ENCODE peak calls at places on chromosomes 3 and 15, in six cellular contexts. P, R, A, M, E and B are unnamed samples.

GRCh38 chr3:142863010-142863787 is 25.7 kb downstream of the PCOLCE2 start:
- DNase-seq in E (no peak), R (no peak), P (no peak), M (no peak), A (no peak), B (no peak)

GRCh38 chr3:181288145-181288544 is 298.6 kb upstream of the DNAJC19 start:
- DNase-seq in P (no peak), A (no peak), M (no peak), R (no peak), E (no peak), B (no peak)

GRCh38 chr15:90829942-90830440 is 38.4 kb upstream of the FURIN start:
- DNase-seq in E (no peak), P (no peak), M (no peak), R (peak), A (no peak), B (peak)

GRCh38 chr3:105413356-105413887 is 46.7 kb downstream of the ALCAM start:
- DNase-seq in A (no peak), M (no peak), E (no peak), P (no peak), R (no peak), B (no peak)

GRCh38 chr3:50848308-50848707 is 173.6 kb downstream of the DOCK3 start:
- DNase-seq in R (no peak), M (no peak), E (no peak), P (no peak), A (no peak), B (no peak)

GRCh38 chr3:23455775-23456174 is 252.6 kb downstream of the UBE2E2 start:
- DNase-seq in A (no peak), R (no peak), M (no peak), E (no peak), P (no peak), B (no peak)

GRCh38 chr3:67044295-67044694 is 46.2 kb downstream of the KBTBD8 start:
- DNase-seq in M (no peak), R (no peak), P (no peak), E (no peak), A (no peak), B (no peak)

GRCh38 chr3:123816673-123817207 is 67.4 kb downstream of the MYLK start:
- DNase-seq in M (no peak), P (no peak), R (no peak), A (no peak), E (no peak), B (no peak)

GRCh38 chr3:119579366-119580147 is at the start of gene ADPRH:
- DNase-seq in P (peak), A (peak), R (peak), M (peak), E (peak), B (peak)

GRCh38 chr3:41662288-41662687 is 299.6 kb downstream of the ULK4 start:
- DNase-seq in M (no peak), P (no peak), A (no peak), R (no peak), E (no peak), B (no peak)

GRCh38 chr3:33044676-33045075 is 52.3 kb downstream of the GLB1 start:
- DNase-seq in A (no peak), E (no peak), R (no peak), M (no peak), P (no peak), B (no peak)

GRCh38 chr15:39598186-39598850 is 17.4 kb downstream of the THBS1 start:
- DNase-seq in M (no peak), P (no peak), R (no peak), A (no peak), E (no peak), B (no peak)

GRCh38 chr15:52139599-52140462 is 27.3 kb upstream of the BCL2L10 start:
- DNase-seq in P (no peak), M (peak), A (peak), R (peak), E (peak), B (peak)

GRCh38 chr3:54772046-54772445 is 155.8 kb downstream of the LRTM1 start:
- DNase-seq in P (no peak), M (no peak), E (no peak), A (no peak), R (no peak), B (no peak)

GRCh38 chr3:98440283-98440682 is 22.7 kb upstream of the OR5K1 start:
- DNase-seq in R (no peak), E (no peak), A (no peak), P (no peak), M (no peak), B (no peak)

GRCh38 chr3:171142985-171143384 is 116.5 kb upstream of the SLC2A2 start:
- DNase-seq in R (no peak), P (no peak), E (no peak), A (no peak), M (no peak), B (no peak)

GRCh38 chr3:159189994-159190669 is 388.3 kb downstream of the MFSD1 start:
- DNase-seq in E (no peak), M (no peak), P (no peak), A (no peak), R (no peak), B (no peak)

GRCh38 chr3:54968546-54969172 is 40.8 kb upstream of the LRTM1 start:
- DNase-seq in R (no peak), M (no peak), A (no peak), E (no peak), P (no peak), B (no peak)

GRCh38 chr15:28896944-28897343 is 11.2 kb downstream of the APBA2 start:
- DNase-seq in E (no peak), R (no peak), P (no peak), M (no peak), A (no peak), B (no peak)

GRCh38 chr15:89632563-89633430 is 22.5 kb downstream of the KIF7 start:
- DNase-seq in P (no peak), A (no peak), R (no peak), E (no peak), M (no peak), B (no peak)

GRCh38 chr15:70892002-70892911 is at the start of the genes LRRC49 and THAP10:
- DNase-seq in A (peak), R (peak), M (no peak), E (peak), P (peak), B (peak)

GRCh38 chr3:60555704-60556340 is 695.4 kb downstream of the FHIT start:
- DNase-seq in R (no peak), E (no peak), A (no peak), P (no peak), M (no peak), B (no peak)

GRCh38 chr15:61195116-61196002 is 33.7 kb downstream of the RORA start:
- DNase-seq in E (peak), A (no peak), M (no peak), R (no peak), P (no peak), B (no peak)

GRCh38 chr3:16482770-16483531 is 30.5 kb downstream of the RFTN1 start:
- DNase-seq in A (peak), M (peak), P (no peak), R (peak), E (peak), B (no peak)

GRCh38 chr3:119350114-119350513 is 55.9 kb downstream of the ARHGAP31 start:
- DNase-seq in M (no peak), R (no peak), E (no peak), A (no peak), P (no peak), B (no peak)

GRCh38 chr15:68776477-68777270 is 44.0 kb downstream of the ANP32A start:
- DNase-seq in P (no peak), A (no peak), E (no peak), R (no peak), M (no peak), B (no peak)

GRCh38 chr3:72633101-72633500 is 215.1 kb downstream of the SHQ1 start:
- DNase-seq in M (no peak), R (no peak), A (no peak), E (no peak), P (no peak), B (no peak)

GRCh38 chr15:79248183-79248582 is 34.3 kb upstream of the ANKRD34C start:
- DNase-seq in R (no peak), P (no peak), E (no peak), M (no peak), A (no peak), B (no peak)

GRCh38 chr3:72665701-72666443 is 182.4 kb downstream of the SHQ1 start:
- DNase-seq in P (peak), R (no peak), M (peak), A (no peak), E (no peak), B (no peak)

GRCh38 chr15:76056931-76057330 is 2.9 kb upstream of the TMEM266 start:
- DNase-seq in R (no peak), E (peak), P (no peak), A (no peak), M (no peak), B (no peak)

GRCh38 chr3:71066849-71067261 is 516.7 kb downstream of the FOXP1 start:
- DNase-seq in A (no peak), R (no peak), E (no peak), M (no peak), P (no peak), B (peak)

GRCh38 chr3:152056987-152057386 is 183.5 kb downstream of the SUCNR1 start:
- DNase-seq in R (no peak), A (no peak), E (no peak), M (no peak), P (no peak), B (no peak)

GRCh38 chr3:195075199-195075940 is 195.6 kb downstream of the XXYLT1 start:
- DNase-seq in E (no peak), P (peak), A (no peak), M (no peak), R (peak), B (no peak)

GRCh38 chr15:28125673-28126651 is 26.8 kb upstream of the OCA2 start:
- DNase-seq in R (peak), E (peak), A (no peak), P (no peak), M (no peak), B (no peak)

GRCh38 chr3:100299031-100299430 is 35.5 kb upstream of the NIT2 start:
- DNase-seq in P (no peak), M (no peak), E (no peak), R (no peak), A (no peak), B (no peak)

GRCh38 chr3:31973837-31974236 is 7.2 kb downstream of the OSBPL10 start:
- DNase-seq in E (no peak), P (no peak), R (no peak), M (no peak), A (no peak), B (no peak)

GRCh38 chr3:94137377-94137776 is 74.5 kb downstream of the NSUN3 start:
- DNase-seq in M (no peak), A (no peak), R (no peak), E (no peak), P (no peak), B (no peak)

GRCh38 chr3:152270944-152271343 is 2.2 kb downstream of the MBNL1 start:
- DNase-seq in P (no peak), R (no peak), A (no peak), E (no peak), M (no peak), B (no peak)

GRCh38 chr3:15327941-15328340 is 4.4 kb downstream of the SH3BP5 start:
- DNase-seq in M (no peak), R (no peak), E (no peak), P (no peak), A (peak), B (peak)

GRCh38 chr3:186921578-186921977 is 8.7 kb upstream of the ST6GAL1 start:
- DNase-seq in M (no peak), E (no peak), P (no peak), R (no peak), A (no peak), B (no peak)

GRCh38 chr3:13575459-13576061 is 26.6 kb downstream of the FBLN2 start:
- DNase-seq in P (no peak), M (no peak), A (peak), R (no peak), E (peak), B (no peak)
- H3K27ac ChIP-seq in P (no peak), M (no peak), A (no peak), R (no peak), E (peak), B (no peak)

GRCh38 chr3:30658328-30659052 is 52.1 kb downstream of the TGFBR2 start:
- DNase-seq in M (peak), R (no peak), A (no peak), E (no peak), P (no peak), B (no peak)
- H3K27ac ChIP-seq in M (peak), R (peak), A (peak), E (peak), P (peak), B (peak)

GRCh38 chr3:13479332-13479581 is 849 bp upstream of the HDAC11 start:
- DNase-seq in A (peak), P (no peak), E (peak), M (peak), R (peak), B (peak)
- H3K27ac ChIP-seq in A (peak), P (peak), E (peak), M (peak), R (peak), B (peak)

GRCh38 chr3:141366285-141367037 is 1.8 kb upstream of the ZBTB38 start:
- DNase-seq in E (peak), R (peak), A (no peak), M (no peak), P (no peak), B (peak)

GRCh38 chr3:141368062-141368924 is at the start of gene ZBTB38:
- DNase-seq in A (peak), M (no peak), E (peak), R (peak), P (peak), B (peak)

GRCh38 chr3:141362736-141363135 is 5.6 kb upstream of the ZBTB38 start:
- DNase-seq in R (no peak), M (no peak), A (no peak), P (no peak), E (no peak), B (no peak)

GRCh38 chr3:141367038-141367730 is 1.1 kb upstream of the ZBTB38 start:
- DNase-seq in R (no peak), M (no peak), E (peak), A (peak), P (peak), B (peak)

DNA sequence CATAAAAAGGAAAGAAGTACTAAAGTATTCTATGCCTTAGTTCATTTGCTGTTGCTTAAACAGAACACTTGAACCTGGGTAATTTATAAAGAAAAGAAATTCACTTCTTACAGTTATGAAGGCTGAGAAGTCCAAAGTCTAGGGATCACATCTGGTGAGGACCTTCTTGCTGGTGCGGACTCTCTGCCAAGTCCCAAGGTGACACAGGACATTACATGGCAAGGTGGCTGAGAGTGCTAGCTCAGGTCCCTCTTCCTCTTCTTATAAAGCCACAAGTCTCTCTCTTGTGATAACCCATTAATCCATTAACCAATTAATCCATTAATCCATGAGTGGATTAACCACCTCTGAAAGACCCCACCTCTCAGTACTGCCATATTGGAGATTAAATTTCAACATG is 3.1 kb upstream of the ZBTB38 start:
- DNase-seq in M (no peak), A (no peak), R (no peak), E (no peak), P (no peak), B (no peak)
- H3K27ac ChIP-seq in M (no peak), A (no peak), R (peak), E (peak), P (peak), B (peak)

GRCh38 chr3:129632977-129633376 is 26.5 kb upstream of the PLXND1 start:
- DNase-seq in R (no peak), M (no peak), E (no peak), A (no peak), P (no peak), B (no peak)
- H3K27ac ChIP-seq in R (no peak), M (no peak), E (no peak), A (no peak), P (no peak), B (no peak)

DNA sequence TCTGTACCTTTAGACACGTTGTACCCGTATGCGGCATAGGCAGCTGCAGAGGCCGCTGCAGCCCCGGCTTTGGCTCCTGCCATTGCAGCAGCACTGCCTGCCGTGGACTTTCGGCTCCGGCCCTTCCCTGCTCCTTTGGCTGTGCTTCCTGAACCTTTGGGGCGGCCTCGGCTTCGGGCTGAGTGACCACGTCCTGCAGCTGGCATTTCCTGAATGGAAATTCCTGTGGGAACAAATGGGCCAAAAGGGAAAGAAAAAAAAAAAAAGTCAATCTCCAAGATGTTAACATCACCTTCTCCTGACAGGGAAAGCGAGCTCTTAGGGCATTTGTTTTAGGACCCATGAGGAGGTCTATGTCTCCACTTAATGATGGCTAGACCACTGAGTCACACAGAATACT is 29.6 kb downstream of the CHAC1 start:
- DNase-seq in E (no peak), P (no peak), M (no peak), R (no peak), A (no peak), B (no peak)
- H3K27ac ChIP-seq in E (no peak), P (no peak), M (no peak), R (no peak), A (no peak), B (no peak)

DNA sequence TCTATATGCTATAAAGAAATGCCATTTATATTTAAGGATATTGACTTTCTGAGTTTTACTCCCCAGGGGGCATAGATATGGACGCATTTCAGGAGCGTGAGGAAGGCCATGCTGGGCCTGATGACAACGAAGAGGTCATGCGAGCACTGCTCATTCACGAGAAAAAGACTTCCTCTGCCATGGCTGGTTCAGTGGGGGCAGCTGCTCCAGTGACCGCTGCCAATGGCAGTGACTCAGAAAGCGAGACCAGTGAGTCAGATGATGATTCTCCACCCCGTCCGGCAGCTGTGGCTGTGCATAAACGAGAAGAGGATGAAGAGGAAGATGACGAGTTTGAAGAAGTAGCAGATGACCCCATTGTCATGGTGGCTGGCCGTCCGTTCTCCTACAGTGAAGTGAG is 38.4 kb downstream of the GTF2E1 start:
- DNase-seq in M (no peak), P (no peak), E (no peak), A (peak), R (no peak), B (peak)
- H3K27ac ChIP-seq in M (no peak), P (no peak), E (no peak), A (peak), R (no peak), B (peak)

GRCh38 chr3:114411811-114412803 is 118.3 kb downstream of the TIGIT start:
- DNase-seq in A (no peak), R (no peak), M (no peak), P (no peak), E (peak), B (no peak)
- H3K27ac ChIP-seq in A (peak), R (peak), M (no peak), P (peak), E (peak), B (peak)

GRCh38 chr3:192188218-192188835 is 539.0 kb downstream of the FGF12 start:
- DNase-seq in E (peak), M (no peak), P (no peak), A (peak), R (peak), B (no peak)

GRCh38 chr3:192183109-192183508 is 544.2 kb downstream of the FGF12 start:
- DNase-seq in E (no peak), R (no peak), A (no peak), M (no peak), P (no peak), B (no peak)

GRCh38 chr3:192181151-192181550 is 546.2 kb downstream of the FGF12 start:
- DNase-seq in M (no peak), E (no peak), R (no peak), A (no peak), P (no peak), B (no peak)

GRCh38 chr3:192187485-192188051 is 539.8 kb downstream of the FGF12 start:
- DNase-seq in R (no peak), A (no peak), M (no peak), P (no peak), E (no peak), B (no peak)

DNA sequence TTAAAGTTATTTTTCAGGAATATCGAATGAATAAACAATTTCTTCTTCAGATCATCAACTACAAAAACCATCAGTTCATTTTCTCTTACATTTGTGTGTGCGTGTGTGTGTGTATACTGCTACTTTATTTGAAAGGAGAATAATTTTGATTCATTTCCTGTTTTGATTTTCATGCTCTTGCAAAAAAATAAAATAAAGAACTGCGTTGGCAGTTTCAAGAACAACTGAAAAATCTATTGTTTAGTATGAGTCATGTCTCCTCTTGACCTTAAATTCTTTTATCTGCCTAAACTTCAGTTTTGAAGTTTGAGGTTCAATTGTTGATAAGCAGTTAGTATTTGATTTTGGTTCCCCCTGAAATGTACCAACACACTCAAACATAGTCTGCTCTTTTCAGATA is 540.8 kb downstream of the FGF12 start:
- DNase-seq in M (no peak), A (no peak), E (no peak), P (no peak), R (no peak), B (no peak)
- H3K27ac ChIP-seq in M (no peak), A (no peak), E (no peak), P (no peak), R (no peak), B (no peak)

DNA sequence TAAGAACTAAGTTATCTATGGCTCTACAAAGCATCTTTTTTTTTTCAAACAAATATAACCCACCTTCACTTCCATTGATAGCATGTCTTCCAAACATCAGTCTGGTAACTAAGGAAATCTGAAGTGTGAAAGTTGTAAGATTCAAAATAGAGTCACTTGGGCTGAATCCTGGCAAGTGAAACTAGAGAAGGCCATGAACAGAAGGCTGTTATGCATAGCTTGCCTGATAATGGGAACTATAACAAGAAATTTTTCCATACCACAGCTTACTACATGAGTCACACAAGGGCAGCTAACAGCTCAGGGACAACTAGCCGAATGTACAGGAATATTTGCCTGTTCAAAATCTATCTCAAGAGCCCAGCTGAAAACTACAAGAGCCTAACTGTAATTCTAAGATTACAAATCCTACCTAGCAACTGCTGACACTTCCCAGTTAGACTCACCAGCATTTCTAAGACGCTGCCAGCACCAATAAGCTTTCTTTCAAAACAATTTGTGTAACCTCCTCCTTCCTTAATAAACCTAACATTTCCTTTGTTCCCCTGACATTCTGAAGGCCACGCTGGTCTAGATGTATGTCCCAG is 1066.5 kb downstream of the PLOD2 start:
- DNase-seq in E (peak), M (no peak), A (no peak), R (no peak), P (no peak), B (no peak)
- H3K27ac ChIP-seq in E (no peak), M (no peak), A (no peak), R (no peak), P (no peak), B (no peak)